ENCODE peak calls at places on chromosome 18, in four cellular contexts. D is SK-N-SH, O is HCT116, W is HepG2. F is an unnamed sample.

GRCh38 chr18:35117951-35118411 is 76.8 kb downstream of the MAPRE2 start:
- DNase-seq in D (no peak), O (no peak), W (no peak), F (no peak)

GRCh38 chr18:5521000-5521399 is 22.8 kb downstream of the EPB41L3 start:
- DNase-seq in D (no peak), O (no peak), W (no peak), F (no peak)

GRCh38 chr18:50306944-50307343 is 19.5 kb upstream of the CXXC1 start:
- DNase-seq in D (no peak), O (no peak), W (no peak), F (no peak)

GRCh38 chr18:63578357-63578958 is 8.7 kb upstream of the SERPINB13 start:
- DNase-seq in D (peak), O (peak), W (peak), F (no peak)

GRCh38 chr18:75074196-75075015 is 134.5 kb downstream of the PTGR3 start:
- DNase-seq in D (no peak), O (no peak), W (no peak), F (no peak)

GRCh38 chr18:44238449-44238848 is 442.2 kb upstream of the SETBP1 start:
- DNase-seq in D (no peak), O (no peak), W (no peak), F (no peak)

GRCh38 chr18:50083708-50084107 is 111.2 kb downstream of the MYO5B start:
- DNase-seq in D (no peak), O (no peak), W (no peak), F (no peak)

GRCh38 chr18:48997985-48998831 is 47.4 kb upstream of the SMAD7 start:
- DNase-seq in D (peak), O (peak), W (peak), F (no peak)

GRCh38 chr18:59846814-59847490 is 52.8 kb upstream of the PMAIP1 start:
- DNase-seq in D (no peak), O (no peak), W (no peak), F (peak)

GRCh38 chr18:60873708-60874107 is 459.5 kb upstream of the CDH20 start:
- DNase-seq in D (no peak), O (no peak), W (no peak), F (no peak)

GRCh38 chr18:46369323-46369722 is 265.1 kb downstream of the HAUS1 start:
- DNase-seq in D (no peak), O (no peak), W (no peak), F (no peak)

GRCh38 chr18:45122510-45122909 is 441.8 kb downstream of the SETBP1 start:
- DNase-seq in D (no peak), O (no peak), W (no peak), F (no peak)

GRCh38 chr18:59704146-59704545 is 6.9 kb upstream of the CCBE1 start:
- DNase-seq in D (no peak), O (no peak), W (no peak), F (no peak)

GRCh38 chr18:46296656-46297055 is 192.5 kb downstream of the HAUS1 start:
- DNase-seq in D (no peak), O (no peak), W (no peak), F (no peak)

GRCh38 chr18:36706313-36706881 is 122.4 kb downstream of the TPGS2 start:
- DNase-seq in D (no peak), O (no peak), W (no peak), F (no peak)

GRCh38 chr18:23279931-23280330 is 144.6 kb downstream of the CABLES1 start:
- DNase-seq in D (peak), O (no peak), W (no peak), F (no peak)
- TF ChIP-seq JUND in D (no peak), O (no peak), W (no peak), F (no peak)

GRCh38 chr18:39773656-39774055 is 2181.4 kb upstream of the PIK3C3 start:
- DNase-seq in D (no peak), O (no peak), W (no peak), F (no peak)
- TF ChIP-seq JUND in D (no peak), O (no peak), W (no peak), F (no peak)

DNA sequence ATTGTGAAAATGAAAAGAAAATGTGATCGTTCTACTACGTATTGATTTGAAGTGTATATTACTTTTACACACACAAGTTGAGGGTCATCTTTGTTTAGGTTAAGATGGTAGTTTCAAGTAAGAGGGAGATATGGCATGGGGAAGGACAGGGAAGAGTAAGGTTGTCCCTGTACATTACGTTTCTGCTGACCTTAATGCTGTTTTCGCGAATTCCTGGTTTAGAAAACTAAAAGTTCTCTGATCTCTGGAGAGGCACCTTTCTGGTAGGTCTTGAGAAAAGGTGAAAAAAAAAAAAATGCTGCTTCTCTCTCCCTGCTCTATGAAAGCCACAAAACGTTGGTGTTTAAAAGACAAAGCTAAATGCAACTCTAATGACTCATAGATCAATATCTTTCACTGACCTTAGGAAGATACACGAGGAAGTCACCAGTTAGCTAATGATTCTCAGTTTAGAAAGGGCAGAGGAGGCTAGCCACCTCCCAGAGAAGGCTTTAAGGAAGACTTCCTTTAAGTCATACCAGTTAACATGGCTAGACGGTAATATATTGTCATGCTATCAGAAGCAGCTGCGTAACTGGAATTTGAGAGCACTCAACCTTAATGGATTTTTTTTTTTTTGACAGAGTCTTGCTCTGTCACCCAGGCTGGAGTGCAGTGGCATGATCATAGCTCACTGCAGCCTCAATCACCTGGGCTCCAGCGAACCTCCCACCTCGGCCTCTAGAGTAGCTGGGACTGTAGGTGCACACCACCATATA is 13.2 kb downstream of the TXNDC2 start:
- DNase-seq in D (no peak), O (peak), W (peak), F (no peak)
- TF ChIP-seq JUND in D (peak), O (peak), W (peak), F (no peak)

GRCh38 chr18:47413327-47413726 is 161.9 kb upstream of the SKOR2 start:
- DNase-seq in D (no peak), O (no peak), W (no peak), F (no peak)

GRCh38 chr18:47409519-47409918 is 158.1 kb upstream of the SKOR2 start:
- DNase-seq in D (no peak), O (no peak), W (no peak), F (no peak)

GRCh38 chr18:47410139-47410538 is 158.7 kb upstream of the SKOR2 start:
- DNase-seq in D (no peak), O (no peak), W (no peak), F (no peak)

GRCh38 chr18:47407736-47408135 is 156.3 kb upstream of the SKOR2 start:
- DNase-seq in D (no peak), O (no peak), W (no peak), F (no peak)

DNA sequence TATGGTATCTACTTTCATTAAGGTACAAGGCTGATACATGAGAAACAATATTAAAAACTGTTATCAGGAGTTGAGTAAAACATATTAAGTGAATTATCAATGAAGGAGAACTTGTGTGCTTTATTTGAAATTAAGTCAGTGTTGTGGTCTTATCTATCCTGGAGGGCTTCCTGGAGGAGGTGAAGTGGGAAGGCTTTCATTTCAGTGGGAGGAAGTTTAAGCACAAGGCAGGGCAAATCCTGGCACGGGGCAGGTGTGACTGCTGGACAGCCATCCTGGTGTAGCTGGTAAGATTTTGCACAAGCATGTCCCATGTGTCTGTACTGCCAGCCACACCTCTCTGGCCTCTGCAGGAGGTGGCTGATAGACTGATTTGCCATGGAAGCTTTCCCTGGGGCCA is 159.7 kb upstream of the SKOR2 start:
- DNase-seq in D (no peak), O (no peak), W (no peak), F (no peak)
- TF ChIP-seq JUND in D (no peak), O (no peak), W (no peak), F (no peak)

DNA sequence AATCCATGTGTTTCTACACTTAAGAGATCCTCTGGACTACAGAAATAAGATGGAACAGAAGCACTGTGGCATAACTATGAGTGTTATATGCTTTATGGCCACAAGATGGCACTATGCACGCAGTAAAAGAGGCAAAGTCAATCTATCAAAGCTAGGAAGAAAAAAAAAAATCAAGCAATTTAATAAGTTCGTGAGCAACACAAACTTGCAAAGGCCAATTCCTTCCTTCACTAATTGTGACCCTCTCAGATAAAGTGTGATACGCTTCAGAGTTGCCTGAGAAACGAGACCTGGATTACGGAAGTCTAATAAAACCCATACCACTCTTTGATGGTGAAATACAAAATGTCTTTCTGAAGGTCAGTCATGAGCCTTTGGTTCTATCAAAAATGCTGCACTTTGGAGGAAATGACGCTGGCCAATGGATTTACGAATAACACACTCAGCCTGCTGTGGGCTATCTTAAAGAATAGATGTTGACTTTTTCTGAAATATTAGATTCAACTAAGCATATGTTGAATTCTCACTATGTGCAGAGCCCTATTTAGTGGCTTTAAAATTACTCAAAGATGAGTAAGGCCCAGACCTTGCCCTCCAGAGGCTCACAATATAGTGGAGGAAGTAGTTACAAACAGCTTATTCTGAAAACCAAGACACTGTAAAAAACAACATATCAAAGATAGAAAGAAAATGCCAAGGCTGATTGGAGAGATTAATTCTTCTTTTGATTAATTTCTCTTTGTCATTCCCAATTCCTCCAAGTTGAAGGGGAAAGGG is 35.5 kb upstream of the TTR start:
- DNase-seq in D (peak), O (peak), W (peak), F (peak)
- TF ChIP-seq JUND in D (no peak), O (no peak), W (no peak), F (no peak)

DNA sequence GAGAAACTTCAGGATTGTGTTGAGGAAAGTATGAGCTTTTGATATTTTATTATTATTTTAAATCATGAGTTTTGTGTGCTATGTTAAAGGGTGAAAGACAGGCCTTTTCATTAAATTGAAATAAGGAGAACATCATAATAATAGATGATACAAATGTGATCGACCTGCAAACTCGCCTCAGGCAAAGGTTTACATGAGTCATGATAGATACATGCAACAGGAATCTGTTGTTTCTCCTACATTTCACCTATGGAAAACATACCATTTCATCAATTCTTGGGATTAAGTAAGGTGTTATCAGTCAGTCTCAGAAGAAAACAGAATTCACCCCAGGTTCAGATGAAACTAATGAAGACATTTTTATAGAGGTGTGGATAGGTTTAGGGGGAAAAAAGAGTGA is 1992.5 kb upstream of the PIK3C3 start:
- DNase-seq in D (no peak), O (no peak), W (no peak), F (no peak)
- TF ChIP-seq JUND in D (no peak), O (no peak), W (no peak), F (no peak)